ENCODE peak calls at places on chromosomes 13 and 19, in seven cellular contexts. H is hepatic stellate cell; C is choroid plexus epithelial cell; I is cardiac fibroblast; B is T-helper 9 cell; Y is glutamatergic neuron; M is stimulated activated CD4-positive, alpha-beta T cell treated with anti-CD3 and anti-CD28 coated beads, Interleukin-12 subunit alpha, Interleukin-12 subunit beta, amount 100 ng/mL, for 4 hours. X is an unnamed sample.

GRCh38 chr19:33831835-33832234 is 35.2 kb downstream of the KCTD15 start:
- DNase-seq in C (no peak), B (no peak), M (no peak), I (no peak), H (no peak), Y (no peak), X (no peak)

GRCh38 chr19:17767559-17767958 is 16.3 kb downstream of the FCHO1 start:
- DNase-seq in H (no peak), M (no peak), B (no peak), C (no peak), Y (no peak), I (no peak), X (no peak)

GRCh38 chr13:53782400-53783030 is 753.9 kb downstream of the OLFM4 start:
- DNase-seq in B (no peak), M (no peak), C (peak), I (peak), Y (no peak), H (peak), X (peak)

GRCh38 chr19:13150187-13150918 is at the start of the genes IER2 and STX10:
- DNase-seq in H (peak), Y (peak), B (peak), I (peak), M (peak), C (peak), X (peak)

GRCh38 chr13:79870123-79870522 is 389.2 kb downstream of the NDFIP2 start:
- DNase-seq in H (no peak), B (no peak), C (no peak), I (peak), M (no peak), Y (no peak), X (no peak)

GRCh38 chr13:34044041-34044440 is 226.1 kb downstream of the RFC3 start:
- DNase-seq in C (peak), I (peak), Y (no peak), H (no peak), B (no peak), M (no peak), X (no peak)

GRCh38 chr13:59458908-59459579 is 704.7 kb downstream of the DIAPH3 start:
- DNase-seq in H (no peak), I (peak), Y (no peak), M (no peak), B (no peak), C (peak), X (peak)

GRCh38 chr19:38667552-38668205 is 20.2 kb downstream of the ACTN4 start:
- DNase-seq in B (no peak), M (no peak), I (no peak), H (peak), C (peak), Y (no peak), X (no peak)

GRCh38 chr13:40657961-40658360 is 8.5 kb downstream of the FOXO1 start:
- DNase-seq in H (no peak), I (no peak), Y (no peak), C (peak), B (no peak), M (no peak), X (no peak)

GRCh38 chr13:96052655-96053002 is 572 bp downstream of the UGGT2 start:
- DNase-seq in Y (no peak), H (peak), I (peak), B (no peak), M (no peak), C (peak), X (no peak)

GRCh38 chr19:4579389-4579788 is 19.9 kb upstream of the SEMA6B start:
- DNase-seq in H (no peak), C (no peak), B (no peak), I (no peak), M (no peak), Y (no peak), X (no peak)

GRCh38 chr13:113724016-113724758 is 34.8 kb upstream of the TMEM255B start:
- DNase-seq in M (no peak), H (no peak), Y (no peak), C (no peak), B (no peak), I (no peak), X (no peak)

GRCh38 chr13:38685974-38686571 is 804 bp upstream of the FREM2 start:
- DNase-seq in H (no peak), Y (no peak), M (no peak), C (peak), B (no peak), I (no peak), X (peak)

GRCh38 chr19:35986664-35987570 is 8.1 kb upstream of the SDHAF1 start:
- DNase-seq in Y (peak), B (no peak), M (peak), I (no peak), C (no peak), H (no peak), X (peak)

GRCh38 chr13:78602561-78603239 is 652 bp downstream of the POU4F1 start:
- DNase-seq in B (no peak), C (no peak), H (no peak), I (no peak), Y (no peak), M (peak), X (no peak)

GRCh38 chr19:46665072-46665471 is 4.1 kb upstream of the DACT3 start:
- DNase-seq in H (no peak), I (no peak), M (no peak), B (no peak), C (no peak), Y (no peak), X (no peak)

GRCh38 chr13:98390086-98390697 is 186.7 kb downstream of the STK24 start:
- DNase-seq in M (no peak), H (no peak), B (no peak), I (peak), Y (no peak), C (peak), X (no peak)

GRCh38 chr13:98267080-98267912 is 90.2 kb upstream of the RNF113B start:
- DNase-seq in M (no peak), B (no peak), Y (no peak), I (peak), C (peak), H (peak), X (no peak)

GRCh38 chr19:28727133-28727834 is 485.7 kb downstream of the UQCRFS1 start:
- DNase-seq in C (peak), I (peak), M (no peak), Y (peak), H (no peak), B (peak), X (no peak)

X was measured in nephron progenitor cell.